ENCODE peak calls at places on chromosomes 5 and 9, in six cellular contexts. P, V, Y, E, W and R are unnamed samples.

GRCh38 chr9:77453857-77454647 is 194.1 kb downstream of the GNA14 start:
- DNase-seq in P (no peak), W (no peak), Y (no peak), V (no peak), E (no peak), R (no peak)

GRCh38 chr5:149873896-149874295 is 70.7 kb downstream of the PDE6A start:
- DNase-seq in W (no peak), E (no peak), Y (no peak), V (no peak), P (no peak), R (no peak)

GRCh38 chr5:54049144-54049543 is 261.2 kb downstream of the ARL15 start:
- DNase-seq in W (no peak), V (no peak), Y (no peak), P (peak), E (no peak), R (no peak)

GRCh38 chr5:38607930-38608545 is 51.6 kb upstream of the LIFR start:
- DNase-seq in Y (peak), P (peak), V (peak), W (no peak), E (no peak), R (no peak)

GRCh38 chr5:35438786-35439185 is 178.9 kb upstream of the SPEF2 start:
- DNase-seq in W (no peak), Y (no peak), V (no peak), E (no peak), P (peak), R (no peak)

GRCh38 chr9:131733601-131734061 is 6.2 kb downstream of the RAPGEF1 start:
- DNase-seq in W (no peak), Y (peak), E (peak), P (peak), V (peak), R (peak)

GRCh38 chr5:78638423-78638822 is 10.1 kb downstream of the LHFPL2 start:
- DNase-seq in W (peak), E (peak), Y (peak), P (peak), V (peak), R (peak)

GRCh38 chr5:121279801-121280200 is 571.9 kb upstream of the FTMT start:
- DNase-seq in V (no peak), Y (no peak), W (no peak), E (no peak), P (no peak), R (no peak)

GRCh38 chr5:134450374-134450773 is 38.7 kb upstream of the CDKN2AIPNL start:
- DNase-seq in W (no peak), P (no peak), E (no peak), V (no peak), Y (no peak), R (no peak)

GRCh38 chr5:73153513-73153912 is 19.5 kb upstream of the TMEM174 start:
- DNase-seq in W (no peak), V (no peak), E (no peak), Y (no peak), P (no peak), R (no peak)

GRCh38 chr5:129001831-129002626 is 36.7 kb downstream of the SLC27A6 start:
- DNase-seq in Y (no peak), W (no peak), P (no peak), E (no peak), V (no peak), R (no peak)

GRCh38 chr5:142404046-142404477 is 79.2 kb upstream of the SPRY4 start:
- DNase-seq in Y (no peak), E (no peak), W (no peak), V (no peak), P (no peak), R (no peak)

GRCh38 chr9:19946446-19947109 is 157.7 kb upstream of the SLC24A2 start:
- DNase-seq in V (peak), W (no peak), P (peak), Y (no peak), E (no peak), R (no peak)

GRCh38 chr5:131627466-131627865 is 7.6 kb downstream of the RAPGEF6 start:
- DNase-seq in P (no peak), Y (no peak), W (no peak), V (no peak), E (no peak), R (no peak)

GRCh38 chr5:138960145-138960692 is 85.1 kb upstream of the LRRTM2 start:
- DNase-seq in V (no peak), E (peak), Y (no peak), W (no peak), P (no peak), R (no peak)

GRCh38 chr9:10173561-10173960 is 439.2 kb downstream of the PTPRD start:
- DNase-seq in P (no peak), W (no peak), V (no peak), E (no peak), Y (no peak), R (no peak)

GRCh38 chr5:41527201-41527779 is 16.9 kb upstream of the PLCXD3 start:
- DNase-seq in Y (peak), W (no peak), V (peak), P (peak), E (no peak), R (no peak)

GRCh38 chr9:128945798-128946501 is 1.5 kb downstream of the DOLK start:
- DNase-seq in V (no peak), P (no peak), W (no peak), E (no peak), Y (no peak), R (no peak)

GRCh38 chr9:80078826-80079225 is 507.1 kb downstream of the TLE4 start:
- DNase-seq in V (peak), W (no peak), P (peak), E (no peak), Y (no peak), R (no peak)

GRCh38 chr5:141773779-141774531 is 91.9 kb upstream of the ARAP3 start:
- DNase-seq in E (no peak), W (no peak), Y (no peak), P (no peak), V (no peak), R (no peak)

GRCh38 chr5:110386782-110387181 is 339.7 kb downstream of the TMEM232 start:
- DNase-seq in V (peak), P (peak), E (no peak), Y (no peak), W (no peak), R (no peak)

GRCh38 chr5:108046955-108047670 is 334.8 kb downstream of the FBXL17 start:
- DNase-seq in Y (no peak), V (no peak), P (no peak), W (no peak), E (no peak), R (no peak)

GRCh38 chr5:172364773-172365172 is 81.2 kb upstream of the UBTD2 start:
- DNase-seq in E (no peak), Y (no peak), V (no peak), P (no peak), W (no peak), R (no peak)